ENCODE peak calls at places on chromosomes 1 and 21, in seven cellular contexts. O, Q, M, D, L, G and J are unnamed samples.

GRCh38 chr21:15293251-15293650 is 228.5 kb upstream of the NRIP1 start:
- DNase-seq in O (no peak), Q (no peak), M (no peak), D (no peak), L (peak), G (no peak), J (peak)

GRCh38 chr1:10242811-10243210 is 32.4 kb downstream of the KIF1B start:
- DNase-seq in O (no peak), Q (no peak), M (no peak), D (no peak), L (no peak), G (no peak), J (no peak)

GRCh38 chr1:21921100-21921875 is 15.8 kb downstream of the HSPG2 start:
- DNase-seq in O (no peak), Q (no peak), M (no peak), D (no peak), L (no peak), G (no peak), J (peak)

GRCh38 chr1:66831529-66832239 is 30.6 kb upstream of the INSL5 start:
- DNase-seq in O (no peak), Q (no peak), M (no peak), D (no peak), L (no peak), G (no peak), J (no peak)

GRCh38 chr1:21338568-21339401 is 48.5 kb upstream of the ECE1 start:
- DNase-seq in O (no peak), Q (no peak), M (no peak), D (no peak), L (no peak), G (no peak), J (peak)

GRCh38 chr21:42225571-42226155 is 6.7 kb downstream of the ABCG1 start:
- DNase-seq in O (no peak), Q (no peak), M (no peak), D (no peak), L (no peak), G (no peak), J (no peak)

GRCh38 chr21:17775431-17776126 is 43.6 kb downstream of the C21orf91 start:
- DNase-seq in O (no peak), Q (peak), M (no peak), D (no peak), L (no peak), G (no peak), J (peak)

GRCh38 chr1:8989821-8990220 is 36.4 kb downstream of the SLC2A7 start:
- DNase-seq in O (no peak), Q (no peak), M (no peak), D (no peak), L (no peak), G (no peak), J (no peak)

GRCh38 chr1:35855016-35855700 is 27.9 kb upstream of the AGO1 start:
- DNase-seq in O (peak), Q (no peak), M (no peak), D (peak), L (no peak), G (no peak), J (no peak)

GRCh38 chr1:46807046-46807972 is 8.5 kb downstream of the CYP4B1 start:
- DNase-seq in O (no peak), Q (no peak), M (no peak), D (no peak), L (no peak), G (no peak), J (no peak)

GRCh38 chr1:173269490-173270230 is 62.5 kb upstream of the TNFSF4 start:
- DNase-seq in O (peak), Q (no peak), M (no peak), D (no peak), L (peak), G (no peak), J (no peak)

GRCh38 chr1:110164951-110165350 is 14.7 kb downstream of the SLC6A17 start:
- DNase-seq in O (peak), Q (no peak), M (no peak), D (no peak), L (no peak), G (no peak), J (no peak)

GRCh38 chr1:41151846-41152245 is 90.3 kb downstream of the SCMH1 start:
- DNase-seq in O (no peak), Q (no peak), M (no peak), D (no peak), L (no peak), G (no peak), J (no peak)

GRCh38 chr1:156796340-156797097 is 20.1 kb downstream of the SH2D2A start:
- DNase-seq in O (peak), Q (no peak), M (no peak), D (no peak), L (no peak), G (no peak), J (no peak)

GRCh38 chr1:9655127-9655723 is 3.7 kb downstream of the PIK3CD start:
- DNase-seq in O (no peak), Q (no peak), M (no peak), D (no peak), L (no peak), G (no peak), J (no peak)

GRCh38 chr1:73903092-73903491 is 294.9 kb downstream of the LRRIQ3 start:
- DNase-seq in O (no peak), Q (no peak), M (no peak), D (no peak), L (no peak), G (no peak), J (no peak)

GRCh38 chr1:2594001-2594640 is 7.5 kb downstream of the PRXL2B start:
- DNase-seq in O (peak), Q (no peak), M (no peak), D (no peak), L (no peak), G (no peak), J (no peak)

GRCh38 chr1:51473716-51474115 is 45.4 kb downstream of the EPS15 start:
- DNase-seq in O (no peak), Q (no peak), M (no peak), D (no peak), L (no peak), G (no peak), J (no peak)

GRCh38 chr1:65445837-65446236 is 25.4 kb downstream of the LEPR start:
- DNase-seq in O (no peak), Q (no peak), M (no peak), D (no peak), L (no peak), G (no peak), J (no peak)
- TF ChIP-seq JUND in O (no peak), Q (no peak), M (no peak), D (no peak), L (no peak), G (no peak), J (no peak)

GRCh38 chr1:171948491-171948890 is 107.2 kb downstream of the DNM3 start:
- DNase-seq in O (no peak), Q (no peak), M (no peak), D (no peak), L (no peak), G (peak), J (no peak)
- TF ChIP-seq JUND in O (no peak), Q (no peak), M (no peak), D (no peak), L (no peak), G (peak), J (no peak)

GRCh38 chr1:214902636-214903320 is 179.8 kb upstream of the KCNK2 start:
- DNase-seq in O (no peak), Q (no peak), M (no peak), D (no peak), L (peak), G (no peak), J (no peak)
- TF ChIP-seq JUND in O (peak), Q (no peak), M (no peak), D (no peak), L (peak), G (no peak), J (no peak)

GRCh38 chr1:80769351-80769750 is 1031.4 kb upstream of the ADGRL2 start:
- DNase-seq in O (no peak), Q (no peak), M (no peak), D (no peak), L (no peak), G (no peak), J (no peak)
- TF ChIP-seq JUND in O (no peak), Q (no peak), M (no peak), D (no peak), L (no peak), G (no peak), J (no peak)

DNA sequence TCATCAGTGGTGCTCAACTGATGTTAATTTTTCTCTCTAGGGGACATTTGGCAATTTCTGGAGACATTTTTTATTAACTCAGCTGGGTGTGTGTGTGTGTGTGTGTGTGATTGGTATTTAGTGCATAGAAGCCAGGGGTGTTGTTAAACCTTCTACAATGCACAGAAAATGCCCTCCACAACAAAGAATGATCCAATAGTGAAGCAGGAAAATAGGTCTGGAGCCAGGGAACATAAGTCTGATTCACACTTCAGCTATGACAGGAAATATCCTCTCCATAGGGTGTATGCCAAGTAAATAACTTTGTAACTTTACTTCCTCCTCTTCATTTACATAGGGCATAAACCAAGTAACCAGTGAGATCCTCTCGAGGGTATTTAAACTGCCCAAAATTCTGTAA is 25.1 kb upstream of the TMEM61 start:
- DNase-seq in O (no peak), Q (no peak), M (no peak), D (no peak), L (no peak), G (no peak), J (no peak)
- TF ChIP-seq JUND in O (no peak), Q (no peak), M (no peak), D (no peak), L (peak), G (no peak), J (no peak)

DNA sequence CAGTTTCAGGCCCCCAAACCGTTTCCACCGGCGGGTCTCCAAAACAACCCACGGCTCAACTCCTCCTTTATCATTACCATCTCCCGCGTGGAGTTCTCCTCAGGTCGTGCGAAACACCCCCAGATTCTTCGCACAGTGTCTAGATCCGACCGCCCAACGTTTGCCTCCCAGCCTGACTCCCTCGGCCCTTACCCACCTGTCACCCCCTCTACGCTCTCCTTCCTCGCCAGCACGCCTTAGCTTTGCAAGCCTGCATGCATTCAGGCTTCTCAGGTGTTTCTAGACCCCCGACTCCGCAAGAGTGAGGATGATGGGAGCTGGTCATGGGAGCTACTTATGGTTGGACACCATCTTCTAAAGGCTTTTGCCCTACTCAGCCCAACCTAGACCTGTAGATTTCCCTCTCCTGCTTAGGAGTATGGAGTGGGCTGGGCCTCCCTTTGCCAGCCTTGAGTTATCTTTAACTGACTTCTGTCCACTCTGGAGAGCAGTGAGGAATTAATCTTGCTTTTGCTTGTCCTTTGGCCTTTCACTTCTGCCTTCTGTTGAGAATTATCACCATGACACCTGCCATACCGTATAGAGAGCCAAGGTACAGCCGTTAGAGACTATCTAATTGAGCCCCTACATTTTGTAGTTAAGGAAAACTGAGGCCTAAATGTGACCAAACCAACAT is 870 bp downstream of the ATP5IF1 start:
- DNase-seq in O (peak), Q (no peak), M (peak), D (no peak), L (no peak), G (no peak), J (no peak)
- TF ChIP-seq JUND in O (no peak), Q (no peak), M (no peak), D (no peak), L (no peak), G (no peak), J (no peak)

GRCh38 chr21:38766987-38767722 is 38.6 kb upstream of the ETS2 start:
- DNase-seq in O (no peak), Q (peak), M (no peak), D (no peak), L (no peak), G (no peak), J (peak)
- TF ChIP-seq JUND in O (no peak), Q (no peak), M (no peak), D (no peak), L (no peak), G (no peak), J (no peak)

DNA sequence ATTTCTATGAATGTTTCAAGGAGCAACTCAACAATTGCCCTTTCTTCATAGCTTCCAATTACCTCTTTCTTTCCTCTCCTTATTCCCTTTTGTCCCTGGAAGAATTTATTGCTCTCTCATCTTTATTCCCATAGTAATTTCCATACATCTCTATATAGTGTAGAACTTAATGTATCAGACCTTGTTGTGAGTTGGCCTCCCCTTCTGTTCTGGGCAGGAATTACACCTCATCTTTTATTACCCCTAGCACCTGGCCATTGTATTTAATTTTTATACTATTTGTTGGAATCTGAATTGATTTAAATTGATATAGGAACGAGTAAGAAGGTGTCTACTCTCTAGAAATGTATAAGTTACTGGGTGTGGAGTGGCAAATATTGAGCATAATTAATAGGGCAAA is 114.5 kb downstream of the CACHD1 start:
- DNase-seq in O (no peak), Q (no peak), M (no peak), D (no peak), L (no peak), G (no peak), J (no peak)
- TF ChIP-seq JUND in O (no peak), Q (no peak), M (no peak), D (no peak), L (no peak), G (no peak), J (no peak)